ENCODE peak calls at places on chromosomes 6 and 20, in six cellular contexts. P, E, X, S, U and O are unnamed samples.

GRCh38 chr20:54221383-54221782 is 13.5 kb downstream of the PFDN4 start:
- DNase-seq in S (no peak), P (no peak), X (no peak), U (no peak), E (peak; percentile 58), O (no peak)

GRCh38 chr20:14334306-14334930 is 3.0 kb downstream of the FLRT3 start:
- DNase-seq in X (no peak), P (peak; percentile 36), S (peak; percentile 17), E (no peak), U (peak; percentile 16), O (no peak)

GRCh38 chr6:72622094-72622540 is 253 bp downstream of the KCNQ5 start:
- DNase-seq in U (peak; percentile 67), S (peak; percentile 27), P (peak; percentile 67), E (peak; percentile 54), X (peak; percentile 58), O (peak; percentile 60)

GRCh38 chr6:108169801-108170606 is 4.2 kb downstream of the NR2E1 start:
- DNase-seq in U (no peak), X (no peak), E (no peak), P (no peak), S (no peak), O (no peak)

GRCh38 chr6:143673638-143674037 is 4.1 kb upstream of the PHACTR2 start:
- DNase-seq in S (no peak), E (no peak), X (no peak), U (peak; percentile 67), P (peak; percentile 70), O (no peak)

GRCh38 chr6:133958782-133959181 is 5.8 kb downstream of the TBPL1 start:
- DNase-seq in S (no peak), E (no peak), U (no peak), P (no peak), X (no peak), O (no peak)

GRCh38 chr20:699811-700338 is 24.3 kb upstream of the SCRT2 start:
- DNase-seq in S (peak; percentile 70), X (no peak), E (no peak), U (no peak), P (no peak), O (no peak)

GRCh38 chr6:42229720-42230119 is 12.1 kb upstream of the MRPS10 start:
- DNase-seq in S (no peak), U (no peak), E (no peak), P (no peak), X (no peak), O (no peak)

GRCh38 chr6:14216931-14217684 is 99.5 kb downstream of the CD83 start:
- DNase-seq in E (no peak), U (peak; percentile 34), P (peak; percentile 91), S (no peak), X (no peak), O (no peak)

GRCh38 chr6:126066068-126067048 is 80.0 kb downstream of the TRMT11 start:
- DNase-seq in X (no peak), U (no peak), P (no peak), S (no peak), E (no peak), O (no peak)

GRCh38 chr6:124795879-124796838 is 166.1 kb upstream of the RNF217 start:
- DNase-seq in P (peak; percentile 8), E (peak; percentile 5), S (peak; percentile 31), X (no peak), U (no peak), O (peak; percentile 13)

GRCh38 chr20:34637245-34638185 is 39.4 kb downstream of the PIGU start:
- DNase-seq in E (no peak), P (peak; percentile 80), U (peak; percentile 67), X (no peak), S (peak; percentile 45), O (peak; percentile 66)

GRCh38 chr6:11043552-11043960 is 549 bp downstream of the ELOVL2 start:
- DNase-seq in X (no peak), U (peak; percentile 11), P (no peak), E (no peak), S (no peak), O (no peak)

GRCh38 chr6:41257369-41258195 is 28.9 kb downstream of the TREM1 start:
- DNase-seq in P (peak; percentile 69), X (no peak), S (no peak), E (no peak), U (no peak), O (no peak)

GRCh38 chr6:73031094-73031782 is 194.1 kb downstream of the KHDC1L start:
- DNase-seq in S (no peak), P (no peak), E (no peak), X (no peak), U (no peak), O (no peak)

GRCh38 chr6:90714319-90714718 is 127.4 kb upstream of the MAP3K7 start:
- DNase-seq in X (no peak), E (no peak), P (no peak), S (no peak), U (no peak), O (no peak)

GRCh38 chr6:166996406-166996805 is 2.8 kb upstream of the CEP43 start:
- DNase-seq in X (no peak), S (no peak), U (no peak), E (no peak), P (peak; percentile 43), O (no peak)

GRCh38 chr6:121394151-121394550 is 41.3 kb upstream of the GJA1 start:
- DNase-seq in E (no peak), P (no peak), U (no peak), X (no peak), S (no peak), O (no peak)

GRCh38 chr6:125533710-125534397 is 215.6 kb upstream of the HEY2 start:
- DNase-seq in E (no peak), P (no peak), S (no peak), U (no peak), X (no peak), O (no peak)

GRCh38 chr6:124223596-124223995 is 419.9 kb downstream of the NKAIN2 start:
- DNase-seq in P (peak; percentile 0), S (no peak), X (no peak), U (no peak), E (no peak), O (no peak)

GRCh38 chr6:44512868-44513641 is 125.5 kb downstream of the CDC5L start:
- DNase-seq in X (no peak), S (no peak), U (peak; percentile 26), P (peak; percentile 18), E (no peak), O (no peak)

GRCh38 chr6:16355699-16356481 is 117.5 kb downstream of the GMPR start:
- DNase-seq in U (no peak), E (no peak), S (no peak), P (peak; percentile 58), X (no peak), O (no peak)